ENCODE peak calls at places on chromosomes 1 and 21, in eight cellular contexts. One of them, this sample, is unnamed.

GRCh38 chr1:68346192-68346808 is 103.5 kb downstream of the RPE65 start:
- DNase-seq in heart left ventricle: no peak
- DNase-seq in upper lobe of right lung: no peak
- DNase-seq in fibroblast of lung: peak
- DNase-seq in fibroblast of the aortic adventitia: peak
- DNase-seq in astrocyte of the spinal cord: peak
- DNase-seq in A549: peak
- DNase-seq in lung: no peak
- DNase-seq in this sample: no peak

GRCh38 chr1:40257313-40257687 is 736 bp upstream of the ZMPSTE24 start:
- DNase-seq in heart left ventricle: no peak
- DNase-seq in fibroblast of lung: no peak
- DNase-seq in lung: no peak
- DNase-seq in upper lobe of right lung: no peak
- DNase-seq in A549: no peak
- DNase-seq in fibroblast of the aortic adventitia: no peak
- DNase-seq in astrocyte of the spinal cord: no peak
- DNase-seq in this sample: no peak

GRCh38 chr1:97337250-97338030 is 583.4 kb downstream of the DPYD start:
- DNase-seq in fibroblast of lung: peak
- DNase-seq in fibroblast of the aortic adventitia: no peak
- DNase-seq in A549: no peak
- DNase-seq in astrocyte of the spinal cord: no peak
- DNase-seq in heart left ventricle: no peak
- DNase-seq in lung: no peak
- DNase-seq in upper lobe of right lung: no peak
- DNase-seq in this sample: no peak

GRCh38 chr1:63321061-63321787 is 1.1 kb upstream of the FOXD3 start:
- DNase-seq in upper lobe of right lung: no peak
- DNase-seq in heart left ventricle: no peak
- DNase-seq in lung: no peak
- DNase-seq in astrocyte of the spinal cord: no peak
- DNase-seq in fibroblast of the aortic adventitia: no peak
- DNase-seq in fibroblast of lung: no peak
- DNase-seq in A549: no peak
- DNase-seq in this sample: no peak

GRCh38 chr1:230321741-230322420 is 104.3 kb downstream of the PGBD5 start:
- DNase-seq in fibroblast of the aortic adventitia: no peak
- DNase-seq in heart left ventricle: peak
- DNase-seq in A549: no peak
- DNase-seq in fibroblast of lung: no peak
- DNase-seq in lung: no peak
- DNase-seq in upper lobe of right lung: no peak
- DNase-seq in astrocyte of the spinal cord: no peak
- DNase-seq in this sample: no peak

GRCh38 chr1:38138498-38139233 is 92.1 kb upstream of the POU3F1 start:
- DNase-seq in astrocyte of the spinal cord: peak
- DNase-seq in fibroblast of the aortic adventitia: peak
- DNase-seq in heart left ventricle: peak
- DNase-seq in upper lobe of right lung: peak
- DNase-seq in A549: peak
- DNase-seq in lung: peak
- DNase-seq in fibroblast of lung: peak
- DNase-seq in this sample: peak

GRCh38 chr1:100543640-100544039 is 5.7 kb downstream of the GPR88 start:
- DNase-seq in A549: no peak
- DNase-seq in fibroblast of the aortic adventitia: no peak
- DNase-seq in heart left ventricle: no peak
- DNase-seq in upper lobe of right lung: no peak
- DNase-seq in lung: no peak
- DNase-seq in fibroblast of lung: no peak
- DNase-seq in astrocyte of the spinal cord: no peak
- DNase-seq in this sample: no peak

GRCh38 chr1:173016409-173016808 is 34.3 kb downstream of the TNFSF18 start:
- DNase-seq in lung: no peak
- DNase-seq in fibroblast of the aortic adventitia: no peak
- DNase-seq in fibroblast of lung: no peak
- DNase-seq in upper lobe of right lung: no peak
- DNase-seq in heart left ventricle: no peak
- DNase-seq in astrocyte of the spinal cord: no peak
- DNase-seq in A549: no peak
- DNase-seq in this sample: no peak

GRCh38 chr21:16302851-16303282 is 573.1 kb downstream of the USP25 start:
- DNase-seq in astrocyte of the spinal cord: peak
- DNase-seq in A549: no peak
- DNase-seq in fibroblast of lung: peak
- DNase-seq in upper lobe of right lung: no peak
- DNase-seq in lung: no peak
- DNase-seq in fibroblast of the aortic adventitia: peak
- DNase-seq in heart left ventricle: peak
- DNase-seq in this sample: no peak

GRCh38 chr1:221718391-221719277 is 23.3 kb downstream of the DUSP10 start:
- DNase-seq in astrocyte of the spinal cord: peak
- DNase-seq in A549: peak
- DNase-seq in fibroblast of the aortic adventitia: peak
- DNase-seq in fibroblast of lung: peak
- DNase-seq in lung: no peak
- DNase-seq in upper lobe of right lung: no peak
- DNase-seq in heart left ventricle: no peak
- DNase-seq in this sample: peak

GRCh38 chr1:2645143-2645542 is 12.3 kb upstream of the MMEL1 start:
- DNase-seq in A549: no peak
- DNase-seq in fibroblast of lung: no peak
- DNase-seq in astrocyte of the spinal cord: no peak
- DNase-seq in upper lobe of right lung: peak
- DNase-seq in fibroblast of the aortic adventitia: no peak
- DNase-seq in lung: no peak
- DNase-seq in heart left ventricle: no peak
- DNase-seq in this sample: no peak

GRCh38 chr21:33608559-33608958 is 20.1 kb upstream of the DONSON start:
- DNase-seq in fibroblast of lung: peak
- DNase-seq in astrocyte of the spinal cord: no peak
- DNase-seq in A549: no peak
- DNase-seq in fibroblast of the aortic adventitia: peak
- DNase-seq in heart left ventricle: no peak
- DNase-seq in lung: no peak
- DNase-seq in upper lobe of right lung: no peak
- DNase-seq in this sample: no peak

GRCh38 chr1:97999320-97999719 is 78.5 kb upstream of the DPYD start:
- DNase-seq in A549: no peak
- DNase-seq in upper lobe of right lung: no peak
- DNase-seq in fibroblast of lung: peak
- DNase-seq in heart left ventricle: no peak
- DNase-seq in lung: no peak
- DNase-seq in astrocyte of the spinal cord: peak
- DNase-seq in fibroblast of the aortic adventitia: peak
- DNase-seq in this sample: no peak

GRCh38 chr1:13926556-13926955 is 226.6 kb downstream of the PRDM2 start:
- DNase-seq in A549: no peak
- DNase-seq in heart left ventricle: no peak
- DNase-seq in fibroblast of the aortic adventitia: no peak
- DNase-seq in lung: no peak
- DNase-seq in fibroblast of lung: no peak
- DNase-seq in upper lobe of right lung: no peak
- DNase-seq in astrocyte of the spinal cord: no peak
- DNase-seq in this sample: no peak

GRCh38 chr21:35149698-35150097 is 100.6 kb upstream of the RUNX1 start:
- DNase-seq in upper lobe of right lung: no peak
- DNase-seq in fibroblast of the aortic adventitia: peak
- DNase-seq in fibroblast of lung: peak
- DNase-seq in A549: no peak
- DNase-seq in lung: no peak
- DNase-seq in heart left ventricle: no peak
- DNase-seq in astrocyte of the spinal cord: no peak
- DNase-seq in this sample: no peak

DNA sequence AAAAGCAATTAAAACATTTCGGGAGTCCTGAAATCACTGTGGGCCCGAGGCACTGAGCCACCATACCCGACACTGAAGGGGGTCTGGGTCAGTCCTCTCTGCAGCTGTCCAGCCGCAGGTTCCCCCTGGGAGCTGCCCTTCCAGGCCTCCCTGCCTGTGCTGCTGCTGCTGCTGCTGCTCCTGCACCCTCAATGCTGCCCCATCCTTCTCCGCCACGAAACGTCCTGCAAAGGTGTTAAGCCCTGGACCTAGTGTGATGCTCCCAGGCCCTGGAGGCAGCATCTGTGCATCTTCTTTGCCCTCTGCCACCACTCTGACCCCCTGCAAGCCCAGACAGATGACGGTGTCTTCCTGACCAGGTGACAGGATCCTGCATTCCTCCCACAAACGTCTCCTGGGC is 513.3 kb downstream of the NPHP4 start:
- DNase-seq in upper lobe of right lung: no peak
- DNase-seq in fibroblast of the aortic adventitia: no peak
- DNase-seq in heart left ventricle: no peak
- DNase-seq in lung: no peak
- DNase-seq in astrocyte of the spinal cord: no peak
- DNase-seq in A549: no peak
- DNase-seq in fibroblast of lung: no peak
- DNase-seq in this sample: no peak
- H3K4me3 ChIP-seq in upper lobe of right lung: no peak
- H3K4me3 ChIP-seq in fibroblast of the aortic adventitia: no peak
- H3K4me3 ChIP-seq in heart left ventricle: no peak
- H3K4me3 ChIP-seq in lung: no peak
- H3K4me3 ChIP-seq in astrocyte of the spinal cord: no peak
- H3K4me3 ChIP-seq in A549: no peak
- H3K4me3 ChIP-seq in fibroblast of lung: no peak
- H3K4me3 ChIP-seq in this sample: no peak

GRCh38 chr1:246506785-246507639 is at the start of gene SMYD3:
- DNase-seq in astrocyte of the spinal cord: peak
- DNase-seq in fibroblast of the aortic adventitia: peak
- DNase-seq in A549: peak
- DNase-seq in lung: peak
- DNase-seq in upper lobe of right lung: peak
- DNase-seq in heart left ventricle: peak
- DNase-seq in fibroblast of lung: peak
- DNase-seq in this sample: peak

GRCh38 chr1:246510147-246511030 is 3.3 kb upstream of the SMYD3 start:
- DNase-seq in A549: no peak
- DNase-seq in astrocyte of the spinal cord: no peak
- DNase-seq in upper lobe of right lung: peak
- DNase-seq in heart left ventricle: no peak
- DNase-seq in fibroblast of the aortic adventitia: no peak
- DNase-seq in lung: no peak
- DNase-seq in fibroblast of lung: no peak
- DNase-seq in this sample: no peak

GRCh38 chr1:246506440-246506784 is 667 bp downstream of the SMYD3 start:
- DNase-seq in A549: no peak
- DNase-seq in lung: no peak
- DNase-seq in upper lobe of right lung: peak
- DNase-seq in fibroblast of lung: peak
- DNase-seq in heart left ventricle: no peak
- DNase-seq in astrocyte of the spinal cord: peak
- DNase-seq in fibroblast of the aortic adventitia: no peak
- DNase-seq in this sample: no peak

GRCh38 chr1:246511203-246511602 is 4.1 kb upstream of the SMYD3 start:
- DNase-seq in fibroblast of the aortic adventitia: no peak
- DNase-seq in heart left ventricle: no peak
- DNase-seq in upper lobe of right lung: no peak
- DNase-seq in fibroblast of lung: no peak
- DNase-seq in lung: no peak
- DNase-seq in astrocyte of the spinal cord: no peak
- DNase-seq in A549: no peak
- DNase-seq in this sample: no peak

GRCh38 chr1:246508897-246509688 is 2.0 kb upstream of the SMYD3 start:
- DNase-seq in heart left ventricle: no peak
- DNase-seq in fibroblast of the aortic adventitia: no peak
- DNase-seq in fibroblast of lung: no peak
- DNase-seq in upper lobe of right lung: no peak
- DNase-seq in A549: no peak
- DNase-seq in astrocyte of the spinal cord: no peak
- DNase-seq in lung: no peak
- DNase-seq in this sample: no peak
- TF ChIP-seq CTCF in heart left ventricle: no peak
- TF ChIP-seq CTCF in fibroblast of the aortic adventitia: no peak
- TF ChIP-seq CTCF in fibroblast of lung: no peak
- TF ChIP-seq CTCF in upper lobe of right lung: no peak
- TF ChIP-seq CTCF in A549: no peak
- TF ChIP-seq CTCF in astrocyte of the spinal cord: no peak
- TF ChIP-seq CTCF in lung: no peak
- TF ChIP-seq CTCF in this sample: no peak

GRCh38 chr1:153542956-153543737 is 2.4 kb upstream of the S100A5 start:
- DNase-seq in fibroblast of lung: peak
- DNase-seq in astrocyte of the spinal cord: no peak
- DNase-seq in lung: no peak
- DNase-seq in upper lobe of right lung: peak
- DNase-seq in A549: no peak
- DNase-seq in fibroblast of the aortic adventitia: no peak
- DNase-seq in heart left ventricle: no peak
- DNase-seq in this sample: no peak
- H3K4me3 ChIP-seq in fibroblast of lung: no peak
- H3K4me3 ChIP-seq in astrocyte of the spinal cord: no peak
- H3K4me3 ChIP-seq in lung: no peak
- H3K4me3 ChIP-seq in upper lobe of right lung: peak
- H3K4me3 ChIP-seq in A549: peak
- H3K4me3 ChIP-seq in fibroblast of the aortic adventitia: no peak
- H3K4me3 ChIP-seq in heart left ventricle: no peak
- H3K4me3 ChIP-seq in this sample: peak

DNA sequence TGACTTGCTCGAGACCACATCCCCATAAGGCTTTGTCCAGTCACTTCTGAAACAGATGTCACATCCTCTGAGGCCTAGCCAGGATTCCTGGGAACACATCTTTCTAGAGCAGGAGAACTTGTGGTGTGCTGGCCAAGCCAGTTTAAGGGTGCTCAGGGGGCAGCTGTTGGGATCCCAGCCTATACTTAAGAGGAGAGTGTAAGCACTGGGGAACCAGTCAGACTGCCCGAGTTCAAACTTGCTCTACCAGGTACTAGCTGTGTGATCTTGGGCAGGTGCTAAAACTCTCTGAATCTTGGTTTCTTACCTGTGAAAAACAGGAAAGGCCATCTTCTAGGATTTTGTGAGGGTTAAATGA is 15.6 kb upstream of the LY9 start:
- DNase-seq in A549: no peak
- DNase-seq in astrocyte of the spinal cord: no peak
- DNase-seq in heart left ventricle: no peak
- DNase-seq in upper lobe of right lung: no peak
- DNase-seq in fibroblast of the aortic adventitia: no peak
- DNase-seq in fibroblast of lung: no peak
- DNase-seq in lung: no peak
- DNase-seq in this sample: no peak
- TF ChIP-seq CTCF in A549: no peak
- TF ChIP-seq CTCF in astrocyte of the spinal cord: no peak
- TF ChIP-seq CTCF in heart left ventricle: peak
- TF ChIP-seq CTCF in upper lobe of right lung: no peak
- TF ChIP-seq CTCF in fibroblast of the aortic adventitia: no peak
- TF ChIP-seq CTCF in fibroblast of lung: no peak
- TF ChIP-seq CTCF in lung: no peak
- TF ChIP-seq CTCF in this sample: no peak